ENCODE peak calls at places on chromosomes 12 and 14, in five cellular contexts. C, V, X, D and Z are unnamed samples.

GRCh38 chr12:45731376-45731775 is 1.9 kb downstream of the ARID2 start:
- DNase-seq in C (no peak), V (no peak), X (no peak), D (no peak), Z (no peak)

GRCh38 chr12:44961887-44962286 is 85.8 kb upstream of the NELL2 start:
- DNase-seq in C (no peak), V (no peak), X (no peak), D (no peak), Z (no peak)

GRCh38 chr12:54033106-54033979 is 493 bp downstream of the HOXC5 start:
- DNase-seq in C (peak), V (no peak), X (no peak), D (no peak), Z (no peak)

GRCh38 chr12:56389215-56389850 is 26.7 kb upstream of the APOF start:
- DNase-seq in C (no peak), V (no peak), X (no peak), D (peak), Z (no peak)

GRCh38 chr14:59510001-59510400 is 25.7 kb downstream of the JKAMP start:
- DNase-seq in C (no peak), V (no peak), X (no peak), D (no peak), Z (no peak)

GRCh38 chr14:90722590-90722989 is 93.6 kb downstream of the TTC7B start:
- DNase-seq in C (no peak), V (no peak), X (no peak), D (no peak), Z (no peak)

GRCh38 chr12:103751171-103751570 is 89.9 kb downstream of the NT5DC3 start:
- DNase-seq in C (no peak), V (no peak), X (no peak), D (no peak), Z (no peak)

GRCh38 chr12:116222358-116222757 is 55.1 kb downstream of the MED13L start:
- DNase-seq in C (no peak), V (peak), X (no peak), D (peak), Z (peak)

GRCh38 chr12:42603246-42603645 is 13.7 kb upstream of the PRICKLE1 start:
- DNase-seq in C (no peak), V (no peak), X (no peak), D (no peak), Z (no peak)

GRCh38 chr12:4246116-4246515 is 27.4 kb upstream of the CCND2 start:
- DNase-seq in C (no peak), V (no peak), X (no peak), D (no peak), Z (no peak)

GRCh38 chr12:91432079-91432478 is 249.5 kb upstream of the DCN start:
- DNase-seq in C (no peak), V (no peak), X (no peak), D (peak), Z (peak)

GRCh38 chr12:96308881-96309280 is 91.4 kb downstream of the CDK17 start:
- DNase-seq in C (no peak), V (no peak), X (no peak), D (peak), Z (peak)

GRCh38 chr12:93674386-93674785 is 2.8 kb upstream of the CRADD start:
- DNase-seq in C (no peak), V (no peak), X (no peak), D (no peak), Z (no peak)

GRCh38 chr12:109731806-109732205 is 18.2 kb downstream of the FAM222A start:
- DNase-seq in C (peak), V (peak), X (no peak), D (no peak), Z (no peak)

GRCh38 chr14:104967414-104968152 is 10.6 kb downstream of the AHNAK2 start:
- DNase-seq in C (peak), V (no peak), X (no peak), D (peak), Z (peak)

GRCh38 chr12:104590002-104590401 is 133.3 kb downstream of the CHST11 start:
- DNase-seq in C (no peak), V (no peak), X (no peak), D (no peak), Z (no peak)

GRCh38 chr14:60721331-60722162 is 2.6 kb downstream of the SIX4 start:
- DNase-seq in C (peak), V (peak), X (peak), D (peak), Z (peak)

GRCh38 chr14:104595116-104595675 is 9.4 kb downstream of the TMEM179 start:
- DNase-seq in C (peak), V (no peak), X (no peak), D (no peak), Z (no peak)

GRCh38 chr12:106065506-106065905 is 73.2 kb downstream of the NUAK1 start:
- DNase-seq in C (no peak), V (no peak), X (no peak), D (no peak), Z (no peak)

GRCh38 chr12:89432396-89432795 is 80.1 kb upstream of the DUSP6 start:
- DNase-seq in C (no peak), V (no peak), X (no peak), D (no peak), Z (no peak)

GRCh38 chr14:57057803-57058202 is 210.9 kb downstream of the EXOC5 start:
- DNase-seq in C (no peak), V (no peak), X (no peak), D (no peak), Z (no peak)

GRCh38 chr12:76569685-76570604 is 10.4 kb upstream of the OSBPL8 start:
- DNase-seq in C (no peak), V (no peak), X (no peak), D (no peak), Z (no peak)

GRCh38 chr12:31651893-31652521 is 7.5 kb upstream of the ETFBKMT start:
- DNase-seq in C (no peak), V (no peak), X (no peak), D (no peak), Z (no peak)

GRCh38 chr12:108788911-108789310 is 57.6 kb upstream of the CORO1C start:
- DNase-seq in C (no peak), V (no peak), X (no peak), D (no peak), Z (no peak)